ENCODE peak calls at places on chromosomes 3 and 15, in five cellular contexts. Y is activated CD8-positive, alpha-beta memory T cell treated with anti-CD3 and anti-CD28 coated beads for 48 hours; B is NB4; P is activated naive CD8-positive, alpha-beta T cell treated with anti-CD3 and anti-CD28 coated beads, Interleukin-2, amount 50 U/mL, for 24 hours; Q is amygdala. F is an unnamed sample.

GRCh38 chr3:12437223-12437605 is 47.1 kb upstream of the TSEN2 start:
- DNase-seq in Y (no peak), B (no peak), P (no peak), Q (no peak), F (no peak)

GRCh38 chr3:69927571-69927970 is 72.0 kb upstream of the SAMMSON start:
- DNase-seq in Y (no peak), B (no peak), P (no peak), Q (no peak), F (no peak)

GRCh38 chr15:70875001-70875782 is 17.0 kb downstream of the THAP10 start:
- DNase-seq in Y (no peak), B (no peak), P (no peak), Q (no peak), F (no peak)

GRCh38 chr3:128319741-128320141 is 146.9 kb downstream of the DNAJB8 start:
- DNase-seq in Y (no peak), B (no peak), P (no peak), Q (no peak), F (no peak)

GRCh38 chr15:62933388-62933787 is 109.2 kb upstream of the TPM1 start:
- DNase-seq in Y (no peak), B (no peak), P (no peak), Q (no peak), F (no peak)

GRCh38 chr15:70033109-70033508 is 64.6 kb downstream of the TLE3 start:
- DNase-seq in Y (no peak), B (no peak), P (no peak), Q (no peak), F (no peak)

GRCh38 chr15:90189781-90190467 is 11.2 kb upstream of the SEMA4B start:
- DNase-seq in Y (no peak), B (no peak), P (no peak), Q (no peak), F (peak)

GRCh38 chr15:33200903-33201302 is 6.4 kb upstream of the FMN1 start:
- DNase-seq in Y (no peak), B (no peak), P (no peak), Q (no peak), F (no peak)

GRCh38 chr3:142963266-142964149 is at the start of gene PAQR9:
- DNase-seq in Y (peak), B (peak), P (peak), Q (peak), F (peak)

GRCh38 chr15:43969802-43970375 is 143.1 kb downstream of the WDR76 start:
- DNase-seq in Y (no peak), B (no peak), P (no peak), Q (no peak), F (no peak)

GRCh38 chr15:61426466-61426865 is 197.4 kb upstream of the RORA start:
- DNase-seq in Y (no peak), B (no peak), P (no peak), Q (no peak), F (no peak)

GRCh38 chr3:131526801-131527347 is 24.1 kb upstream of the MRPL3 start:
- DNase-seq in Y (no peak), B (peak), P (peak), Q (peak), F (peak)

GRCh38 chr3:143644370-143645089 is 203.7 kb downstream of the SLC9A9 start:
- DNase-seq in Y (no peak), B (peak), P (peak), Q (peak), F (peak)

GRCh38 chr15:33013827-33014445 is 180.6 kb downstream of the FMN1 start:
- DNase-seq in Y (no peak), B (peak), P (no peak), Q (no peak), F (no peak)

GRCh38 chr15:49235446-49236207 is 65.6 kb downstream of the GALK2 start:
- DNase-seq in Y (no peak), B (peak), P (peak), Q (peak), F (peak)

GRCh38 chr15:75639709-75640482 is at the start of gene IMP3:
- DNase-seq in Y (peak), B (peak), P (peak), Q (peak), F (peak)

GRCh38 chr15:34783986-34784385 is 11.4 kb downstream of the ACTC1 start:
- DNase-seq in Y (no peak), B (no peak), P (no peak), Q (no peak), F (no peak)

GRCh38 chr15:51093865-51094605 is 671 bp downstream of the TNFAIP8L3 start:
- DNase-seq in Y (no peak), B (peak), P (peak), Q (peak), F (no peak)

GRCh38 chr15:38128389-38128788 is 124.2 kb upstream of the SPRED1 start:
- DNase-seq in Y (no peak), B (no peak), P (no peak), Q (no peak), F (no peak)

GRCh38 chr3:60000311-60001105 is 950.7 kb upstream of the CFAP20DC start:
- DNase-seq in Y (no peak), B (no peak), P (no peak), Q (no peak), F (no peak)

GRCh38 chr15:76936671-76937070 is 5.1 kb downstream of the RCN2 start:
- DNase-seq in Y (no peak), B (peak), P (no peak), Q (no peak), F (no peak)

GRCh38 chr3:173529062-173529711 is 131.6 kb downstream of the NLGN1 start:
- DNase-seq in Y (no peak), B (peak), P (no peak), Q (no peak), F (peak)

GRCh38 chr3:182567666-182568065 is 225.6 kb upstream of the ATP11B start:
- DNase-seq in Y (no peak), B (no peak), P (no peak), Q (no peak), F (no peak)

GRCh38 chr15:94532226-94532625 is 300.9 kb downstream of the MCTP2 start:
- DNase-seq in Y (no peak), B (no peak), P (no peak), Q (no peak), F (no peak)

GRCh38 chr3:173395073-173395411 is 2.5 kb upstream of the NLGN1 start:
- DNase-seq in Y (no peak), B (no peak), P (no peak), Q (no peak), F (no peak)

GRCh38 chr15:64017082-64017588 is 29.1 kb downstream of the DAPK2 start:
- DNase-seq in Y (no peak), B (no peak), P (no peak), Q (no peak), F (no peak)

GRCh38 chr3:176415896-176416295 is 781.4 kb downstream of the TBL1XR1 start:
- DNase-seq in Y (no peak), B (no peak), P (no peak), Q (no peak), F (no peak)

F was measured in erythroblast.